ENCODE peak calls at places on chromosomes 16 and 17, in six cellular contexts. One of them, this sample, is unnamed.

GRCh38 chr16:67959930-67960329 is 8.5 kb downstream of the SLC12A4 start:
- DNase-seq in mesenchymal stem cell: no peak
- DNase-seq in right cardiac atrium: no peak
- DNase-seq in HT1080: no peak
- DNase-seq in SK-MEL-5: no peak
- DNase-seq in esophagus squamous epithelium: no peak
- DNase-seq in this sample: no peak

GRCh38 chr17:67452681-67453554 is 75.8 kb downstream of the PITPNC1 start:
- DNase-seq in mesenchymal stem cell: no peak
- DNase-seq in right cardiac atrium: no peak
- DNase-seq in HT1080: no peak
- DNase-seq in SK-MEL-5: no peak
- DNase-seq in esophagus squamous epithelium: no peak
- DNase-seq in this sample: no peak

GRCh38 chr16:12470311-12471229 is 333.1 kb downstream of the CPPED1 start:
- DNase-seq in mesenchymal stem cell: no peak
- DNase-seq in right cardiac atrium: peak
- DNase-seq in HT1080: no peak
- DNase-seq in SK-MEL-5: no peak
- DNase-seq in esophagus squamous epithelium: no peak
- DNase-seq in this sample: no peak

GRCh38 chr17:3002538-3003301 is 60.7 kb downstream of the OR1D5 start:
- DNase-seq in mesenchymal stem cell: no peak
- DNase-seq in right cardiac atrium: no peak
- DNase-seq in HT1080: no peak
- DNase-seq in SK-MEL-5: no peak
- DNase-seq in esophagus squamous epithelium: no peak
- DNase-seq in this sample: no peak

GRCh38 chr16:86931410-86931941 is 353.1 kb downstream of the FOXL1 start:
- DNase-seq in mesenchymal stem cell: peak
- DNase-seq in right cardiac atrium: peak
- DNase-seq in HT1080: no peak
- DNase-seq in SK-MEL-5: no peak
- DNase-seq in esophagus squamous epithelium: no peak
- DNase-seq in this sample: no peak

GRCh38 chr17:6752068-6752909 is 3.6 kb upstream of the XAF1 start:
- DNase-seq in mesenchymal stem cell: peak
- DNase-seq in right cardiac atrium: peak
- DNase-seq in HT1080: peak
- DNase-seq in SK-MEL-5: peak
- DNase-seq in esophagus squamous epithelium: no peak
- DNase-seq in this sample: no peak

GRCh38 chr17:41505836-41506767 is 690 bp upstream of the KRT13 start:
- DNase-seq in mesenchymal stem cell: no peak
- DNase-seq in right cardiac atrium: no peak
- DNase-seq in HT1080: no peak
- DNase-seq in SK-MEL-5: no peak
- DNase-seq in esophagus squamous epithelium: no peak
- DNase-seq in this sample: no peak

GRCh38 chr17:75536401-75536800 is 10.9 kb downstream of the LLGL2 start:
- DNase-seq in mesenchymal stem cell: no peak
- DNase-seq in right cardiac atrium: no peak
- DNase-seq in HT1080: no peak
- DNase-seq in SK-MEL-5: no peak
- DNase-seq in esophagus squamous epithelium: no peak
- DNase-seq in this sample: no peak

GRCh38 chr16:67661101-67661661 is 421 bp downstream of the PARD6A start:
- DNase-seq in mesenchymal stem cell: peak
- DNase-seq in right cardiac atrium: no peak
- DNase-seq in HT1080: no peak
- DNase-seq in SK-MEL-5: no peak
- DNase-seq in esophagus squamous epithelium: no peak
- DNase-seq in this sample: no peak

GRCh38 chr17:42843358-42843934 is 934 bp upstream of the AOC2 start:
- DNase-seq in mesenchymal stem cell: peak
- DNase-seq in right cardiac atrium: no peak
- DNase-seq in HT1080: peak
- DNase-seq in SK-MEL-5: peak
- DNase-seq in esophagus squamous epithelium: no peak
- DNase-seq in this sample: peak

GRCh38 chr16:70407811-70408274 is 31.1 kb downstream of the ST3GAL2 start:
- DNase-seq in mesenchymal stem cell: no peak
- DNase-seq in right cardiac atrium: no peak
- DNase-seq in HT1080: no peak
- DNase-seq in SK-MEL-5: no peak
- DNase-seq in esophagus squamous epithelium: no peak
- DNase-seq in this sample: no peak